ENCODE peak calls at places on chromosomes 13 and 19, in ten cellular contexts. One of them, this sample, is unnamed.

GRCh38 chr19:1491114-1491848 is at the start of gene REEP6:
- DNase-seq in GM19239: no peak
- DNase-seq in stimulated activated CD8-positive, alpha-beta memory T cell treated with anti-CD3 and anti-CD28 coated beads, Interleukin-7, amount 100 ng/mL, for 1 hour: no peak
- DNase-seq in AG08395: no peak
- DNase-seq in stomach: no peak
- DNase-seq in stimulated activated CD4-positive, alpha-beta T cell treated with anti-CD3 and anti-CD28 coated beads, Interleukin-4, amount 100 ng/mL, for 24 hours: peak; percentile 7
- DNase-seq in HT1080: no peak
- DNase-seq in uterus: no peak
- DNase-seq in ELR: no peak
- DNase-seq in ovary: peak; percentile 35
- DNase-seq in this sample: no peak

GRCh38 chr13:38769526-38769925 is 82.6 kb downstream of the FREM2 start:
- DNase-seq in GM19239: no peak
- DNase-seq in stimulated activated CD8-positive, alpha-beta memory T cell treated with anti-CD3 and anti-CD28 coated beads, Interleukin-7, amount 100 ng/mL, for 1 hour: no peak
- DNase-seq in AG08395: no peak
- DNase-seq in stomach: no peak
- DNase-seq in stimulated activated CD4-positive, alpha-beta T cell treated with anti-CD3 and anti-CD28 coated beads, Interleukin-4, amount 100 ng/mL, for 24 hours: no peak
- DNase-seq in HT1080: no peak
- DNase-seq in uterus: no peak
- DNase-seq in ELR: no peak
- DNase-seq in ovary: no peak
- DNase-seq in this sample: no peak

GRCh38 chr13:100630564-100630963 is 42.0 kb upstream of the GGACT start:
- DNase-seq in GM19239: no peak
- DNase-seq in stimulated activated CD8-positive, alpha-beta memory T cell treated with anti-CD3 and anti-CD28 coated beads, Interleukin-7, amount 100 ng/mL, for 1 hour: no peak
- DNase-seq in AG08395: no peak
- DNase-seq in stomach: no peak
- DNase-seq in stimulated activated CD4-positive, alpha-beta T cell treated with anti-CD3 and anti-CD28 coated beads, Interleukin-4, amount 100 ng/mL, for 24 hours: no peak
- DNase-seq in HT1080: no peak
- DNase-seq in uterus: no peak
- DNase-seq in ELR: no peak
- DNase-seq in ovary: no peak
- DNase-seq in this sample: no peak

GRCh38 chr19:28414748-28415147 is 798.2 kb downstream of the UQCRFS1 start:
- DNase-seq in GM19239: no peak
- DNase-seq in stimulated activated CD8-positive, alpha-beta memory T cell treated with anti-CD3 and anti-CD28 coated beads, Interleukin-7, amount 100 ng/mL, for 1 hour: no peak
- DNase-seq in AG08395: no peak
- DNase-seq in stomach: no peak
- DNase-seq in stimulated activated CD4-positive, alpha-beta T cell treated with anti-CD3 and anti-CD28 coated beads, Interleukin-4, amount 100 ng/mL, for 24 hours: no peak
- DNase-seq in HT1080: no peak
- DNase-seq in uterus: no peak
- DNase-seq in ELR: no peak
- DNase-seq in ovary: no peak
- DNase-seq in this sample: no peak

GRCh38 chr13:29140277-29140676 is 320.1 kb downstream of the MTUS2 start:
- DNase-seq in GM19239: no peak
- DNase-seq in stimulated activated CD8-positive, alpha-beta memory T cell treated with anti-CD3 and anti-CD28 coated beads, Interleukin-7, amount 100 ng/mL, for 1 hour: no peak
- DNase-seq in AG08395: no peak
- DNase-seq in stomach: no peak
- DNase-seq in stimulated activated CD4-positive, alpha-beta T cell treated with anti-CD3 and anti-CD28 coated beads, Interleukin-4, amount 100 ng/mL, for 24 hours: no peak
- DNase-seq in HT1080: peak; percentile 77
- DNase-seq in uterus: no peak
- DNase-seq in ELR: peak; percentile 91
- DNase-seq in ovary: no peak
- DNase-seq in this sample: no peak

GRCh38 chr19:39093761-39094160 is 9.6 kb downstream of the ACP7 start:
- DNase-seq in GM19239: no peak
- DNase-seq in stimulated activated CD8-positive, alpha-beta memory T cell treated with anti-CD3 and anti-CD28 coated beads, Interleukin-7, amount 100 ng/mL, for 1 hour: no peak
- DNase-seq in AG08395: no peak
- DNase-seq in stomach: no peak
- DNase-seq in stimulated activated CD4-positive, alpha-beta T cell treated with anti-CD3 and anti-CD28 coated beads, Interleukin-4, amount 100 ng/mL, for 24 hours: no peak
- DNase-seq in HT1080: no peak
- DNase-seq in uterus: no peak
- DNase-seq in ELR: peak; percentile 51
- DNase-seq in ovary: no peak
- DNase-seq in this sample: no peak

GRCh38 chr19:33677745-33678426 is 56.1 kb downstream of the CHST8 start:
- DNase-seq in GM19239: no peak
- DNase-seq in stimulated activated CD8-positive, alpha-beta memory T cell treated with anti-CD3 and anti-CD28 coated beads, Interleukin-7, amount 100 ng/mL, for 1 hour: no peak
- DNase-seq in AG08395: no peak
- DNase-seq in stomach: peak; percentile 18
- DNase-seq in stimulated activated CD4-positive, alpha-beta T cell treated with anti-CD3 and anti-CD28 coated beads, Interleukin-4, amount 100 ng/mL, for 24 hours: no peak
- DNase-seq in HT1080: no peak
- DNase-seq in uterus: no peak
- DNase-seq in ELR: no peak
- DNase-seq in ovary: no peak
- DNase-seq in this sample: no peak

GRCh38 chr13:31380728-31381127 is 181.0 kb downstream of the B3GLCT start:
- DNase-seq in GM19239: no peak
- DNase-seq in stimulated activated CD8-positive, alpha-beta memory T cell treated with anti-CD3 and anti-CD28 coated beads, Interleukin-7, amount 100 ng/mL, for 1 hour: no peak
- DNase-seq in AG08395: no peak
- DNase-seq in stomach: no peak
- DNase-seq in stimulated activated CD4-positive, alpha-beta T cell treated with anti-CD3 and anti-CD28 coated beads, Interleukin-4, amount 100 ng/mL, for 24 hours: no peak
- DNase-seq in HT1080: no peak
- DNase-seq in uterus: no peak
- DNase-seq in ELR: no peak
- DNase-seq in ovary: no peak
- DNase-seq in this sample: no peak

This sample was measured in left ventricle myocardium superior.